ENCODE peak calls at places on chromosomes 13 and 19, in seven cellular contexts. I, T, O, R, F, H and B are unnamed samples.

GRCh38 chr19:45593520-45593919 is 8.5 kb downstream of the GPR4 start:
- DNase-seq in I (no peak), T (no peak), O (no peak), R (no peak), F (no peak), H (no peak), B (no peak)

GRCh38 chr13:45108716-45109706 is 11.3 kb upstream of the GTF2F2 start:
- DNase-seq in I (peak), T (no peak), O (no peak), R (no peak), F (no peak), H (no peak), B (no peak)

GRCh38 chr19:2550431-2551171 is 74.7 kb downstream of the GADD45B start:
- DNase-seq in I (no peak), T (peak), O (no peak), R (peak), F (no peak), H (no peak), B (no peak)

GRCh38 chr19:366951-367350 is 22.4 kb upstream of the MIER2 start:
- DNase-seq in I (no peak), T (no peak), O (no peak), R (no peak), F (no peak), H (no peak), B (no peak)

GRCh38 chr19:13150187-13150918 is at the start of the genes IER2 and STX10:
- DNase-seq in I (peak), T (peak), O (peak), R (peak), F (peak), H (peak), B (peak)

GRCh38 chr13:95301135-95301946 is at the start of gene ABCC4:
- DNase-seq in I (peak), T (peak), O (peak), R (no peak), F (peak), H (peak), B (no peak)

GRCh38 chr13:98877936-98878335 is 99.9 kb downstream of the DOCK9 start:
- DNase-seq in I (no peak), T (no peak), O (no peak), R (no peak), F (no peak), H (no peak), B (no peak)

GRCh38 chr13:80029170-80029569 is 311.8 kb downstream of the SPRY2 start:
- DNase-seq in I (no peak), T (no peak), O (no peak), R (no peak), F (no peak), H (peak), B (no peak)

GRCh38 chr13:27981006-27981708 is 7.3 kb downstream of the URAD start:
- DNase-seq in I (no peak), T (no peak), O (no peak), R (no peak), F (no peak), H (no peak), B (no peak)

GRCh38 chr13:33958964-33959363 is 141.0 kb downstream of the RFC3 start:
- DNase-seq in I (peak), T (no peak), O (no peak), R (no peak), F (no peak), H (no peak), B (no peak)

GRCh38 chr13:104389722-104390121 is 1323.5 kb upstream of the SLC10A2 start:
- DNase-seq in I (no peak), T (no peak), O (no peak), R (no peak), F (peak), H (no peak), B (no peak)

GRCh38 chr13:32019612-32020233 is 11.9 kb upstream of the FRY start:
- DNase-seq in I (peak), T (peak), O (peak), R (peak), F (no peak), H (peak), B (peak)

GRCh38 chr13:27174766-27175455 is 3.3 kb upstream of the USP12 start:
- DNase-seq in I (no peak), T (no peak), O (no peak), R (no peak), F (peak), H (no peak), B (no peak)

GRCh38 chr13:109751477-109751876 is 34.9 kb downstream of the IRS2 start:
- DNase-seq in I (no peak), T (no peak), O (no peak), R (no peak), F (no peak), H (no peak), B (no peak)

GRCh38 chr19:52896431-52897148 is 845 bp downstream of the ZNF320 start:
- DNase-seq in I (peak), T (peak), O (no peak), R (no peak), F (peak), H (peak), B (peak)

GRCh38 chr19:17285415-17286135 is 3.9 kb downstream of the ANKLE1 start:
- DNase-seq in I (no peak), T (no peak), O (no peak), R (no peak), F (no peak), H (no peak), B (no peak)

GRCh38 chr19:44796701-44797115 is 12.2 kb upstream of the BCAM start:
- DNase-seq in I (no peak), T (peak), O (no peak), R (no peak), F (no peak), H (peak), B (peak)

GRCh38 chr13:77330009-77330471 is 3.1 kb upstream of the MYCBP2 start:
- DNase-seq in I (no peak), T (no peak), O (no peak), R (no peak), F (no peak), H (no peak), B (no peak)

GRCh38 chr13:51714663-51715168 is 89.2 kb downstream of the DHRS12 start:
- DNase-seq in I (peak), T (no peak), O (no peak), R (no peak), F (peak), H (no peak), B (no peak)

GRCh38 chr19:46721269-46722003 is 4.5 kb upstream of the PRKD2 start:
- DNase-seq in I (no peak), T (no peak), O (peak), R (no peak), F (no peak), H (no peak), B (no peak)

GRCh38 chr13:41179593-41180250 is 14.6 kb downstream of the KBTBD7 start:
- DNase-seq in I (no peak), T (no peak), O (no peak), R (no peak), F (peak), H (no peak), B (no peak)

GRCh38 chr19:2982983-2983350 is 5.6 kb downstream of the TLE6 start:
- DNase-seq in I (no peak), T (peak), O (no peak), R (peak), F (peak), H (peak), B (no peak)

GRCh38 chr13:39516140-39516539 is 86.9 kb downstream of the LHFPL6 start:
- DNase-seq in I (peak), T (peak), O (no peak), R (no peak), F (no peak), H (no peak), B (no peak)

GRCh38 chr13:98048263-98048662 is 94.6 kb upstream of the FARP1 start:
- DNase-seq in I (no peak), T (no peak), O (no peak), R (no peak), F (no peak), H (no peak), B (no peak)

GRCh38 chr19:36097036-36097435 is 13.9 kb upstream of the OVOL3 start:
- DNase-seq in I (no peak), T (no peak), O (no peak), R (peak), F (no peak), H (no peak), B (no peak)